ENCODE peak calls at places on chromosomes 11 and 22, in eight cellular contexts. One of them, this sample, is unnamed.

GRCh38 chr11:117221775-117222517 is 9.9 kb downstream of the PCSK7 start:
- DNase-seq in HepG2: no peak
- DNase-seq in NCI-H1417: no peak
- DNase-seq in GM13977: no peak
- DNase-seq in cardiac muscle cell: peak; percentile 85
- DNase-seq in nephron progenitor cell: peak; percentile 33
- DNase-seq in activated CD4-positive, alpha-beta T cell treated with anti-CD3 and anti-CD28 coated beads for 24 hours: no peak
- DNase-seq in T-cell: no peak
- DNase-seq in this sample: no peak

GRCh38 chr11:2444301-2445106 is at the start of the genes KCNQ1 and TRPM5:
- DNase-seq in cardiac muscle cell: no peak
- DNase-seq in nephron progenitor cell: peak; percentile 77
- DNase-seq in GM13977: peak; percentile 88
- DNase-seq in HepG2: no peak
- DNase-seq in NCI-H1417: peak; percentile 64
- DNase-seq in activated CD4-positive, alpha-beta T cell treated with anti-CD3 and anti-CD28 coated beads for 24 hours: peak; percentile 77
- DNase-seq in T-cell: peak; percentile 68
- DNase-seq in this sample: peak; percentile 83

GRCh38 chr11:35951659-35952058 is 7.8 kb downstream of the LDLRAD3 start:
- DNase-seq in NCI-H1417: no peak
- DNase-seq in cardiac muscle cell: no peak
- DNase-seq in nephron progenitor cell: no peak
- DNase-seq in HepG2: no peak
- DNase-seq in activated CD4-positive, alpha-beta T cell treated with anti-CD3 and anti-CD28 coated beads for 24 hours: no peak
- DNase-seq in GM13977: no peak
- DNase-seq in T-cell: no peak
- DNase-seq in this sample: no peak

GRCh38 chr22:46657996-46658947 is 38.1 kb downstream of the GRAMD4 start:
- DNase-seq in T-cell: no peak
- DNase-seq in nephron progenitor cell: no peak
- DNase-seq in cardiac muscle cell: no peak
- DNase-seq in NCI-H1417: no peak
- DNase-seq in GM13977: no peak
- DNase-seq in HepG2: no peak
- DNase-seq in activated CD4-positive, alpha-beta T cell treated with anti-CD3 and anti-CD28 coated beads for 24 hours: no peak
- DNase-seq in this sample: no peak

GRCh38 chr11:61480936-61481335 is 27.6 kb upstream of the LRRC10B start:
- DNase-seq in GM13977: no peak
- DNase-seq in HepG2: no peak
- DNase-seq in nephron progenitor cell: peak; percentile 89
- DNase-seq in NCI-H1417: peak; percentile 89
- DNase-seq in T-cell: no peak
- DNase-seq in cardiac muscle cell: peak; percentile 43
- DNase-seq in activated CD4-positive, alpha-beta T cell treated with anti-CD3 and anti-CD28 coated beads for 24 hours: no peak
- DNase-seq in this sample: no peak

GRCh38 chr11:57425565-57426438 is 1.1 kb downstream of the SLC43A3 start:
- DNase-seq in activated CD4-positive, alpha-beta T cell treated with anti-CD3 and anti-CD28 coated beads for 24 hours: no peak
- DNase-seq in nephron progenitor cell: no peak
- DNase-seq in cardiac muscle cell: peak; percentile 62
- DNase-seq in NCI-H1417: no peak
- DNase-seq in HepG2: no peak
- DNase-seq in T-cell: no peak
- DNase-seq in GM13977: no peak
- DNase-seq in this sample: no peak

GRCh38 chr11:61309141-61309540 is 14.0 kb upstream of the VWCE start:
- DNase-seq in nephron progenitor cell: no peak
- DNase-seq in activated CD4-positive, alpha-beta T cell treated with anti-CD3 and anti-CD28 coated beads for 24 hours: no peak
- DNase-seq in cardiac muscle cell: no peak
- DNase-seq in NCI-H1417: no peak
- DNase-seq in HepG2: no peak
- DNase-seq in GM13977: no peak
- DNase-seq in T-cell: no peak
- DNase-seq in this sample: no peak

GRCh38 chr11:67031791-67032561 is 9.0 kb downstream of the SYT12 start:
- DNase-seq in NCI-H1417: no peak
- DNase-seq in HepG2: no peak
- DNase-seq in T-cell: no peak
- DNase-seq in nephron progenitor cell: no peak
- DNase-seq in cardiac muscle cell: no peak
- DNase-seq in GM13977: no peak
- DNase-seq in activated CD4-positive, alpha-beta T cell treated with anti-CD3 and anti-CD28 coated beads for 24 hours: no peak
- DNase-seq in this sample: no peak

GRCh38 chr11:63767415-63768231 is 952 bp downstream of the ZFTA start:
- DNase-seq in cardiac muscle cell: peak; percentile 87
- DNase-seq in nephron progenitor cell: peak; percentile 68
- DNase-seq in HepG2: peak; percentile 49
- DNase-seq in T-cell: no peak
- DNase-seq in NCI-H1417: peak; percentile 74
- DNase-seq in GM13977: peak; percentile 76
- DNase-seq in activated CD4-positive, alpha-beta T cell treated with anti-CD3 and anti-CD28 coated beads for 24 hours: peak; percentile 27
- DNase-seq in this sample: peak; percentile 72

GRCh38 chr22:27711756-27712155 is 89.8 kb downstream of the MN1 start:
- DNase-seq in cardiac muscle cell: no peak
- DNase-seq in activated CD4-positive, alpha-beta T cell treated with anti-CD3 and anti-CD28 coated beads for 24 hours: no peak
- DNase-seq in nephron progenitor cell: no peak
- DNase-seq in T-cell: no peak
- DNase-seq in NCI-H1417: no peak
- DNase-seq in HepG2: no peak
- DNase-seq in GM13977: no peak
- DNase-seq in this sample: no peak

GRCh38 chr11:45489281-45489906 is 176.0 kb downstream of the CHST1 start:
- DNase-seq in cardiac muscle cell: no peak
- DNase-seq in HepG2: no peak
- DNase-seq in NCI-H1417: peak; percentile 73
- DNase-seq in activated CD4-positive, alpha-beta T cell treated with anti-CD3 and anti-CD28 coated beads for 24 hours: no peak
- DNase-seq in nephron progenitor cell: no peak
- DNase-seq in T-cell: no peak
- DNase-seq in GM13977: no peak
- DNase-seq in this sample: no peak

GRCh38 chr22:30324008-30324730 is 2.6 kb downstream of the TBC1D10A start:
- DNase-seq in nephron progenitor cell: no peak
- DNase-seq in T-cell: peak; percentile 38
- DNase-seq in GM13977: no peak
- DNase-seq in cardiac muscle cell: peak; percentile 51
- DNase-seq in HepG2: no peak
- DNase-seq in activated CD4-positive, alpha-beta T cell treated with anti-CD3 and anti-CD28 coated beads for 24 hours: no peak
- DNase-seq in NCI-H1417: no peak
- DNase-seq in this sample: no peak